ENCODE peak calls at places on chromosome 16, in seven cellular contexts. T is H9, B is mesenchymal stem cell, A is H1, M is neuronal stem cell, I is mesendoderm, N is trophoblast cell. R is an unnamed sample.

GRCh38 chr16:58345574-58346354 is 46.5 kb upstream of the GINS3 start:
- DNase-seq in T (no peak), M (no peak), A (no peak), B (no peak), N (no peak), I (no peak), R (no peak)

GRCh38 chr16:65176603-65177002 is 54.7 kb upstream of the CDH11 start:
- DNase-seq in A (no peak), B (peak), M (no peak), N (no peak), I (no peak), T (no peak), R (peak)

GRCh38 chr16:70157105-70157476 is 16.5 kb upstream of the CLEC18C start:
- DNase-seq in A (no peak), M (no peak), N (no peak), I (no peak), T (no peak), B (no peak), R (no peak)

GRCh38 chr16:64990101-64990500 is 131.8 kb downstream of the CDH11 start:
- DNase-seq in B (no peak), M (no peak), I (no peak), N (no peak), T (no peak), A (no peak), R (no peak)

GRCh38 chr16:80606221-80606766 is 65.5 kb downstream of the DYNLRB2 start:
- DNase-seq in B (no peak), A (no peak), T (no peak), M (no peak), N (no peak), I (no peak), R (no peak)

GRCh38 chr16:54945063-54945462 is 14.4 kb downstream of the IRX5 start:
- DNase-seq in B (no peak), T (no peak), A (no peak), N (no peak), M (no peak), I (no peak), R (no peak)

GRCh38 chr16:67644038-67644437 is 906 bp upstream of the CARMIL2 start:
- DNase-seq in N (no peak), T (no peak), A (no peak), M (no peak), I (no peak), B (no peak), R (no peak)

GRCh38 chr16:51756447-51757123 is 605.5 kb upstream of the SALL1 start:
- DNase-seq in B (no peak), A (no peak), M (no peak), N (no peak), I (no peak), T (no peak), R (no peak)

GRCh38 chr16:56477096-56477878 is 25.9 kb downstream of the OGFOD1 start:
- DNase-seq in N (peak), I (peak), M (no peak), B (peak), T (no peak), A (no peak), R (peak)

GRCh38 chr16:48157794-48158193 is 2.0 kb upstream of the ABCC12 start:
- DNase-seq in N (no peak), B (no peak), T (no peak), A (no peak), I (no peak), M (no peak), R (no peak)

GRCh38 chr16:88192601-88193000 is 190.2 kb upstream of the ZNF469 start:
- DNase-seq in M (no peak), T (no peak), A (no peak), N (no peak), I (no peak), B (no peak), R (no peak)

GRCh38 chr16:5018791-5019190 is 14.9 kb downstream of the NAGPA start:
- DNase-seq in N (no peak), T (no peak), I (no peak), A (no peak), M (no peak), B (no peak), R (no peak)

GRCh38 chr16:24845726-24846547 is at the start of gene SLC5A11:
- DNase-seq in I (no peak), N (no peak), M (no peak), T (no peak), B (no peak), A (no peak), R (no peak)

GRCh38 chr16:593406-593805 is 3.5 kb downstream of the RAB40C start:
- DNase-seq in A (no peak), B (no peak), N (peak), M (no peak), I (no peak), T (no peak), R (no peak)
- H2BK120ac ChIP-seq in A (no peak), B (no peak), N (no peak), M (no peak), I (no peak), T (no peak), R (no peak)

GRCh38 chr16:19781196-19781595 is 63.1 kb downstream of the IQCK start:
- DNase-seq in T (no peak), A (no peak), I (no peak), M (no peak), B (no peak), N (peak), R (peak)
- H2BK120ac ChIP-seq in T (no peak), A (no peak), I (no peak), M (no peak), B (no peak), N (no peak), R (no peak)

DNA sequence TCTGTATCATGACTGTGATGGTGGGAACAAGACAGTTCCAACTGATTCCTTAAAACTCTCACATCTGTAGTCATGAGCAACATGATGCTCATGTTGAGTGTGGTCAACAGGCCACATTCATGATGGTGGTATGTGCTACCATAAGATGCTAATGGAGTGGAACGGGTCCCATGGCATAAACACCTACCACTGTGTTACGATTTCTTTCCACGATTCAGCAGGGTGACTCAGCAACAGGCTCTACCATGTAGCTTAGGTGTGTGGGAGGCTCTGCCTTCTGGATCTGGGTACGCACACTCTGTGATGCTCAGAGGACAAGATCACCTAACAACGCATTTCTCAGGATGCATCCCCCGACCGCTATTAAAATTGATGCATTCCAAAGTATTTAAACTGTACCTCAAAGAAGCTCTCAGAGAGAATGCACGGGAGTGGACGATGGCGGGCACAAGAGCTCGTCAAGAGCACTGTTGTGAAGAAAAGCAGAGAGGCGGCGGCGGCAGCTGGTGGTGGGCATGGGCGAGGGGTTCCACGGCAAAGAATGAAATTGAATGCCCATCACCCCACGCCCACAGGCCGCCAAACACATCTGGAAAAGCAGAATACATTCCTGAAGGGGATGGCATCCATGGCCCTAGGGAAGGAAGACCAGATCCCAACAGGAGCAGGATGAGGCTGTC is 133.3 kb downstream of the ZNF778 start:
- DNase-seq in N (no peak), B (peak), I (no peak), M (no peak), A (no peak), T (no peak), R (peak)
- H2BK120ac ChIP-seq in N (no peak), B (no peak), I (no peak), M (no peak), A (no peak), T (no peak), R (no peak)

GRCh38 chr16:73143681-73144370 is 95.9 kb upstream of the ZFHX3 start:
- DNase-seq in N (no peak), M (no peak), B (no peak), A (no peak), I (no peak), T (no peak), R (no peak)
- H2BK120ac ChIP-seq in N (no peak), M (no peak), B (no peak), A (no peak), I (no peak), T (no peak), R (no peak)

GRCh38 chr16:1989826-1990335 is at the start of gene SYNGR3:
- DNase-seq in I (peak), M (no peak), A (no peak), B (no peak), T (no peak), N (no peak), R (no peak)
- H2BK120ac ChIP-seq in I (no peak), M (peak), A (no peak), B (no peak), T (no peak), N (peak), R (no peak)

DNA sequence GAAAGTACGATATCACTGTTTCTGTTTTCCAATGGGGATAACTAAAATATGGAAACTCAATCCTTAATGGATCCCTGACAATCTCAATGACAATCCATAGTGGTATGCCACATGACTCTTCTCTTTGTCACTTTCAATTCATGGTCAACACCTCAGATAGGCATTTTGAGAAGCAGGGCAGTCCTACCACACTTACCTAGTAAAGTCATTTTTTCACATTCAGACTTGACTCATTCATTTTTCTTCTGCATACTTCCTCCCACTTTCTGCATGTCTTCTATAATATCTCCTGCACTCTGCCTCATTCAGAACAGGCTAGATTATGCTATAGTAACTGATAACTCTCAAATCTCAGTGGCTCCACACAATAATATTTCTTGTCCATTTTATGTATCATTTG is 117.5 kb downstream of the FTO start:
- DNase-seq in A (no peak), N (peak), T (no peak), M (no peak), I (peak), B (peak), R (peak)
- H2BK120ac ChIP-seq in A (no peak), N (no peak), T (no peak), M (no peak), I (no peak), B (no peak), R (peak)

GRCh38 chr16:27945233-27945975 is 118.1 kb downstream of the GSG1L start:
- DNase-seq in M (no peak), B (no peak), A (no peak), T (peak), N (no peak), I (no peak), R (no peak)
- H2BK120ac ChIP-seq in M (no peak), B (no peak), A (no peak), T (no peak), N (no peak), I (no peak), R (no peak)

GRCh38 chr16:84307209-84307954 is 12.7 kb downstream of the WFDC1 start:
- DNase-seq in I (no peak), N (no peak), B (no peak), M (no peak), A (no peak), T (no peak), R (no peak)
- H2BK120ac ChIP-seq in I (no peak), N (no peak), B (no peak), M (no peak), A (no peak), T (no peak), R (peak)

DNA sequence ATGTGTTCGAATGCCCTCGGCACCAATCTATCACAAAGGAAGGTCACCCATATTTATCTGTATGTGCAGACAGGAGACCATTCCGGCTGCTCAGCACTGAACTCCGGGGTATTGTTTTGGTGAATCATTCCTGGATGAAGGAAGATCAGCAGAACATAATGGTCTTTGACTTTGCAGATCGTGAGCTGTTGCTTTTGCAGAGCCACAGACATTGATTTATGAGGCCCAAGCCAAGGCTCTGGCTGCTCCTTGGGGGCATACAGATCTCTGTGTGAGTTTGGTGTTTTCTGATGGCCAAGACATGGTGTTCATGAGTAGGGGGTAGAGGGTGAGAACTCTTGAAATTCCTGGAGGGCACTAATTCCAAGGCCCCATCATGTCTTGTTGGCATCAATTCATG is 458.8 kb upstream of the HSBP1 start:
- DNase-seq in N (no peak), M (no peak), B (no peak), A (no peak), I (no peak), T (no peak), R (no peak)
- H2BK120ac ChIP-seq in N (no peak), M (no peak), B (no peak), A (no peak), I (no peak), T (no peak), R (no peak)

GRCh38 chr16:29726845-29727379 is 18.9 kb downstream of the C16orf54 start:
- DNase-seq in M (no peak), T (no peak), B (no peak), A (no peak), I (no peak), N (no peak), R (no peak)
- H2BK120ac ChIP-seq in M (no peak), T (no peak), B (no peak), A (no peak), I (no peak), N (no peak), R (no peak)